ENCODE peak calls at places on chromosomes 4 and X, in seven cellular contexts. Q is mesenchymal stem cell, E is suprapubic skin, Y is heart right ventricle, U is tibial artery, C is foreskin fibroblast, S is brain microvascular endothelial cell. M is an unnamed sample.
A peak's percentile ranks its signal among the peaks of the same experiment; 100 is the strongest.

GRCh38 chr4:1609901-1610790 is 74.0 kb downstream of the FAM53A start:
- DNase-seq in Q (no peak), E (no peak), Y (peak; percentile 6), U (no peak), C (no peak), S (no peak), M (no peak)

GRCh38 chr4:139665690-139666529 is at the start of gene MGST2:
- DNase-seq in Q (peak; percentile 93), E (peak; percentile 88), Y (peak; percentile 80), U (peak; percentile 78), C (peak; percentile 47), S (peak; percentile 67), M (peak; percentile 69)

GRCh38 chr4:154491731-154492249 is at the start of gene DCHS2:
- DNase-seq in Q (no peak), E (no peak), Y (peak; percentile 28), U (no peak), C (no peak), S (no peak), M (no peak)

GRCh38 chr4:25925486-25926201 is 11.6 kb downstream of the SMIM20 start:
- DNase-seq in Q (peak; percentile 38), E (no peak), Y (peak; percentile 28), U (peak; percentile 41), C (peak; percentile 47), S (peak; percentile 31), M (no peak)

GRCh38 chr4:72286185-72286584 is 254.4 kb downstream of the NPFFR2 start:
- DNase-seq in Q (peak; percentile 22), E (no peak), Y (no peak), U (no peak), C (no peak), S (no peak), M (no peak)

GRCh38 chr4:168474660-168475320 is 5.5 kb downstream of the DDX60L start:
- DNase-seq in Q (no peak), E (no peak), Y (no peak), U (no peak), C (no peak), S (no peak), M (no peak)

GRCh38 chrX:130091976-130092522 is 18.2 kb downstream of the ELF4 start:
- DNase-seq in Q (no peak), E (no peak), Y (peak; percentile 33), U (peak; percentile 30), C (no peak), S (no peak), M (peak; percentile 92)

GRCh38 chr4:25916870-25917269 is 2.9 kb downstream of the SMIM20 start:
- DNase-seq in Q (no peak), E (no peak), Y (no peak), U (no peak), C (no peak), S (no peak), M (no peak)

GRCh38 chr4:125390126-125390525 is 75.4 kb downstream of the FAT4 start:
- DNase-seq in Q (peak; percentile 83), E (no peak), Y (no peak), U (no peak), C (peak; percentile 83), S (peak; percentile 85), M (no peak)

GRCh38 chrX:85243761-85244410 is at the start of the genes SATL1 and ZNF711:
- DNase-seq in Q (peak; percentile 72), E (peak; percentile 72), Y (peak; percentile 20), U (peak; percentile 20), C (no peak), S (peak; percentile 29), M (peak; percentile 85)

GRCh38 chr4:128386761-128387599 is 99.4 kb upstream of the PGRMC2 start:
- DNase-seq in Q (peak; percentile 99), E (peak; percentile 94), Y (peak; percentile 84), U (peak; percentile 95), C (peak; percentile 98), S (peak; percentile 97), M (peak; percentile 94)

GRCh38 chr4:71009796-71010588 is 16.5 kb downstream of the DCK start:
- DNase-seq in Q (peak; percentile 60), E (no peak), Y (no peak), U (no peak), C (no peak), S (no peak), M (no peak)

GRCh38 chr4:8045909-8046308 is 106.2 kb upstream of the AFAP1 start:
- DNase-seq in Q (no peak), E (no peak), Y (no peak), U (no peak), C (no peak), S (no peak), M (no peak)

GRCh38 chr4:98639523-98639922 is 18.9 kb downstream of the TSPAN5 start:
- DNase-seq in Q (peak; percentile 47), E (no peak), Y (no peak), U (no peak), C (no peak), S (no peak), M (no peak)

GRCh38 chrX:43878902-43879526 is 3.2 kb downstream of the MAOB start:
- DNase-seq in Q (no peak), E (no peak), Y (no peak), U (no peak), C (no peak), S (no peak), M (no peak)

GRCh38 chrX:43885617-43886016 is 3.4 kb upstream of the MAOB start:
- DNase-seq in Q (no peak), E (no peak), Y (no peak), U (no peak), C (no peak), S (no peak), M (no peak)

GRCh38 chrX:43882294-43882681 is at the start of gene MAOB:
- DNase-seq in Q (no peak), E (peak; percentile 76), Y (peak; percentile 62), U (no peak), C (no peak), S (no peak), M (no peak)

GRCh38 chrX:43880439-43880838 is 1.8 kb downstream of the MAOB start:
- DNase-seq in Q (no peak), E (no peak), Y (no peak), U (no peak), C (no peak), S (no peak), M (no peak)

DNA sequence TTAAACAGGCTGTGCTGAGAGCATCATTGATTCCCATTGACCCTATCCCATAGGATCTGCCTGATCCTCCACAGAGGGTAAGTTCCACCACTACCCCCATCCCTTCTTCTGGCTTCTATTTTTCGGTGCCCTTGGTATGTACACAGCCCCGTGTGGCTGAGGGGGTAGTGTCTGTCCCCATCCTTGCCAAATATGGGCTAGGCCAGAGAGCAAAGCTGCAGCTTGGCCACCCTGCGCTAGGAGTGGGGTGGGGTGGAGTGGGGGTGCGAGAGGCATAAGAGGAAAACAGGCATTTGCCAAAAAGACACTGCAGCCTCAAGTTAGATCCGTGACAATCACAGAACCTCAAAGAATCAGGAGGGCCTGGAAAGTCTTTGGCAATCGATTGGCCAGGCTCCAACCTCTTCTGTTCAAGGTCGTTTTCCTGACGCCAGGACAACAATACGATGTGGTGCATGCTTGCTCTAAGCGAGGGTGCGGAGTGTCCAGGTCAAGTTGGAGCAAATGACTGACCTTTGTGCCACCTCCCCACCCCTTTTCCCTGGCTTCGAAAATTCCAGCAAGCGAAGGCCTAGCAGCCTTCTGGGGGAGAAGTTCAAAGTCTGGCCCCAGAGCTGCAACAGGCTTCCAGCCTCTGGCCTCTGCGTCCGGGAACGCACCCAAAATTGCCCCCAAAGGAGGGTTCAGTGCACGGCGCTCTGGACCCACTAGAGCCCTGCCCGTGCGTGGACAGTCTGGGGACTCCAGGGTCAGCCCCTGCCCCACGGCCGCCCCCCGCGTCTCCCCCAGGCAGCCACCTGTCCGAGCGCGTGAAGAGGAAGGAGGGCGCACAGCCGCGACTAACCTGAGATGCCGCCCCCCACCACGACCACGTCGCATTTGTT is 598 bp downstream of the MAOB start:
- DNase-seq in Q (no peak), E (peak; percentile 74), Y (peak; percentile 15), U (peak; percentile 37), C (no peak), S (no peak), M (no peak)
- H3K4me3 ChIP-seq in Q (peak overlapping the region; percentile 23), E (peak overlapping the region; percentile 47), Y (peak overlapping the region; percentile 46), U (peak overlapping the region; percentile 59), C (no peak overlapping the region), S (peak overlapping the region; percentile 42), M (no peak overlapping the region)

GRCh38 chr4:163489929-163490328 is 4.6 kb upstream of the TMA16 start:
- DNase-seq in Q (no peak), E (no peak), Y (no peak), U (no peak), C (no peak), S (no peak), M (no peak)

GRCh38 chr4:163493643-163494359 is 689 bp upstream of the TMA16 start:
- DNase-seq in Q (no peak), E (no peak), Y (peak; percentile 25), U (peak; percentile 41), C (no peak), S (no peak), M (no peak)

GRCh38 chr4:163494360-163495241 is at the start of gene TMA16:
- DNase-seq in Q (peak; percentile 96), E (peak; percentile 92), Y (peak; percentile 84), U (peak; percentile 83), C (peak; percentile 90), S (peak; percentile 93), M (peak; percentile 78)

GRCh38 chr4:163492951-163493504 is 1.5 kb upstream of the TMA16 start:
- DNase-seq in Q (no peak), E (no peak), Y (no peak), U (no peak), C (no peak), S (no peak), M (no peak)

GRCh38 chr4:163495900-163496299 is 1.4 kb downstream of the TMA16 start:
- DNase-seq in Q (peak; percentile 13), E (no peak), Y (no peak), U (no peak), C (no peak), S (no peak), M (no peak)
- H3K4me3 ChIP-seq in Q (peak overlapping the region; percentile 97), E (peak overlapping the region; percentile 79), Y (no peak overlapping the region), U (peak overlapping the region; percentile 81), C (peak overlapping the region; percentile 84), S (peak overlapping the region; percentile 93), M (no peak overlapping the region)

DNA sequence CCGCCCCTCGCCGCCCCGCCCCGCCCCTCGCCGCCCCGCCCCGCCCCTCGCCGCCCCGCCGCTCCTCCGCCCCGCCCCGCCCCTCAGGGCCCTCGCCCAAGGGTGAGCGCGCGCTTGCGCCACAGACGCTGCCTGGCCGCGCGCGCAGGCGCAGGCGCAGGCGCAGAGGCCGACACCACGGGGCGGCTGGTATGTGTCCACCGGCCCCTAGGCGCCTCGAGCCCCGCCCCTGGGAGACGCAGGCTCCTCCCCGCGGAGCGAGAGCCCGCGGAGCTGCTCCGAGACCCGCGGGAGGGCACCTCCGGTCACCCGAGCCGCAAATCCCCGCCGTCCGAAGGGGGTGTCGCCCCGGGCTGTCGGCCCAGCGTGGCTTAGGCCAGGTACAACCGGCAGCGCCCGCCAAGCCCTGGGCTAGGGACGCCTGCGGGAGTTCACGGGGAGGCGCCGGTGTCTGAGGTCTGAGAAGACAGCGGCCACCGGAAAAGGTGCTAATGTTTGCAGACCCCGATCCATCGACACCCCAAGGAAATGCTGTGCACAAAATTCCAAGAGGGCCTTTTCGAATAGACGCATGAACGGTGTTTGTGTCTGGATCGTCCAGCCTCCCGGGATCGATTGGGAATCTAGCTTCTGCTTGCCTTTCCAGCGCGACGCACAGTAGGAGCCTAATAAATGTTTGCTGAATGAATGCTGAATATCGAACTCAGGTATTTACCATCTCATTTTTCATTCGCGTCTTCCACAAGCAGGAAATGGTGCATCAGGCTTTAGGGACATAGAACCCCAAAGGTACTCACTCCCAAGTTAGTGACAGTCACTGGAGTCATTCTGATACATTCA is 473 bp upstream of the CCNQ start:
- DNase-seq in Q (peak; percentile 82), E (peak; percentile 85), Y (peak; percentile 92), U (peak; percentile 78), C (peak; percentile 86), S (peak; percentile 58), M (peak; percentile 69)
- H3K4me3 ChIP-seq in Q (peak overlapping the region; percentile 80), E (peak overlapping the region; percentile 77), Y (peak overlapping the region; percentile 65), U (peak overlapping the region; percentile 67), C (peak overlapping the region; percentile 76), S (peak overlapping the region; percentile 67), M (peak overlapping the region; percentile 45)

GRCh38 chr4:150682126-150682525 is 100.2 kb downstream of the MAB21L2 start:
- DNase-seq in Q (no peak), E (no peak), Y (no peak), U (no peak), C (no peak), S (no peak), M (no peak)
- H3K4me3 ChIP-seq in Q (no peak overlapping the region), E (no peak overlapping the region), Y (no peak overlapping the region), U (no peak overlapping the region), C (no peak overlapping the region), S (no peak overlapping the region), M (no peak overlapping the region)